ENCODE peak calls at places on chromosomes 13 and 19, in eight cellular contexts. U is stomach, R is heart left ventricle, D is ovary, E is IMR-90, B is HCT116, C is vagina, G is body of pancreas. H is an unnamed sample.

GRCh38 chr13:67023088-67023893 is 206.8 kb downstream of the PCDH9 start:
- DNase-seq in U (no peak), R (no peak), D (no peak), E (peak; percentile 82), B (no peak), C (no peak), G (peak; percentile 6), H (no peak)

GRCh38 chr19:32018014-32018413 is 327.4 kb upstream of the ZNF507 start:
- DNase-seq in U (no peak), R (no peak), D (peak; percentile 52), E (no peak), B (no peak), C (no peak), G (no peak), H (no peak)

GRCh38 chr13:26980099-26981031 is 191.2 kb downstream of the USP12 start:
- DNase-seq in U (no peak), R (no peak), D (no peak), E (no peak), B (no peak), C (no peak), G (no peak), H (no peak)

GRCh38 chr19:31110331-31110730 is 238.9 kb downstream of the TSHZ3 start:
- DNase-seq in U (no peak), R (no peak), D (no peak), E (peak; percentile 45), B (no peak), C (no peak), G (no peak), H (no peak)

GRCh38 chr13:99496322-99497142 is 4.7 kb upstream of the TM9SF2 start:
- DNase-seq in U (peak; percentile 81), R (peak; percentile 77), D (peak; percentile 49), E (peak; percentile 15), B (peak; percentile 36), C (peak; percentile 90), G (peak; percentile 63), H (peak; percentile 94)

GRCh38 chr13:97945792-97946419 is 7.6 kb upstream of the IPO5 start:
- DNase-seq in U (no peak), R (no peak), D (no peak), E (peak; percentile 20), B (no peak), C (no peak), G (no peak), H (no peak)

GRCh38 chr19:52646571-52647222 is 8.5 kb upstream of the ZNF83 start:
- DNase-seq in U (no peak), R (no peak), D (no peak), E (peak; percentile 29), B (no peak), C (no peak), G (no peak), H (no peak)

GRCh38 chr19:35100588-35101533 is 14.8 kb upstream of the FXYD3 start:
- DNase-seq in U (no peak), R (no peak), D (no peak), E (no peak), B (no peak), C (no peak), G (no peak), H (no peak)

GRCh38 chr19:43763473-43763939 is 8.7 kb upstream of the SMG9 start:
- DNase-seq in U (no peak), R (no peak), D (no peak), E (peak; percentile 45), B (no peak), C (no peak), G (peak; percentile 32), H (no peak)

GRCh38 chr13:112693831-112694497 is 4.1 kb downstream of the ATP11A start:
- DNase-seq in U (peak; percentile 25), R (peak; percentile 52), D (no peak), E (peak; percentile 90), B (no peak), C (no peak), G (peak; percentile 54), H (peak; percentile 53)

GRCh38 chr19:40465025-40465780 is at the start of gene BLVRB:
- DNase-seq in U (no peak), R (no peak), D (no peak), E (peak; percentile 52), B (no peak), C (peak; percentile 94), G (peak; percentile 73), H (no peak)

GRCh38 chr19:7376151-7376852 is 27.6 kb downstream of the ARHGEF18 start:
- DNase-seq in U (no peak), R (no peak), D (no peak), E (no peak), B (no peak), C (no peak), G (no peak), H (no peak)

GRCh38 chr13:22127277-22128143 is 456.6 kb downstream of the FGF9 start:
- DNase-seq in U (no peak), R (no peak), D (no peak), E (peak; percentile 24), B (no peak), C (no peak), G (no peak), H (no peak)

GRCh38 chr13:52455677-52456041 is 381 bp downstream of the CKAP2 start:
- DNase-seq in U (peak; percentile 65), R (peak; percentile 72), D (peak; percentile 74), E (peak; percentile 43), B (peak; percentile 49), C (peak; percentile 88), G (peak; percentile 65), H (peak; percentile 91)

GRCh38 chr13:96792736-96793444 is 201.4 kb downstream of the OXGR1 start:
- DNase-seq in U (no peak), R (no peak), D (no peak), E (no peak), B (no peak), C (no peak), G (peak; percentile 71), H (no peak)

GRCh38 chr13:20717581-20718542 is 14.4 kb downstream of the IL17D start:
- DNase-seq in U (no peak), R (no peak), D (no peak), E (no peak), B (no peak), C (no peak), G (no peak), H (no peak)

GRCh38 chr13:20718958-20719566 is 15.6 kb downstream of the IL17D start:
- DNase-seq in U (no peak), R (no peak), D (no peak), E (no peak), B (no peak), C (no peak), G (no peak), H (no peak)

GRCh38 chr13:20714563-20715339 is 11.3 kb downstream of the IL17D start:
- DNase-seq in U (no peak), R (peak; percentile 60), D (peak; percentile 62), E (peak; percentile 49), B (no peak), C (no peak), G (peak; percentile 39), H (peak; percentile 71)

GRCh38 chr13:20715340-20715732 is 11.8 kb downstream of the IL17D start:
- DNase-seq in U (no peak), R (no peak), D (no peak), E (no peak), B (no peak), C (no peak), G (no peak), H (no peak)

GRCh38 chr13:20716951-20717350 is 13.5 kb downstream of the IL17D start:
- DNase-seq in U (no peak), R (no peak), D (no peak), E (no peak), B (no peak), C (no peak), G (no peak), H (no peak)
- H3K27ac ChIP-seq in U (no peak overlapping the region), R (no peak overlapping the region), D (no peak overlapping the region), E (no peak overlapping the region), B (no peak overlapping the region), C (no peak overlapping the region), G (no peak overlapping the region), H (no peak overlapping the region)

DNA sequence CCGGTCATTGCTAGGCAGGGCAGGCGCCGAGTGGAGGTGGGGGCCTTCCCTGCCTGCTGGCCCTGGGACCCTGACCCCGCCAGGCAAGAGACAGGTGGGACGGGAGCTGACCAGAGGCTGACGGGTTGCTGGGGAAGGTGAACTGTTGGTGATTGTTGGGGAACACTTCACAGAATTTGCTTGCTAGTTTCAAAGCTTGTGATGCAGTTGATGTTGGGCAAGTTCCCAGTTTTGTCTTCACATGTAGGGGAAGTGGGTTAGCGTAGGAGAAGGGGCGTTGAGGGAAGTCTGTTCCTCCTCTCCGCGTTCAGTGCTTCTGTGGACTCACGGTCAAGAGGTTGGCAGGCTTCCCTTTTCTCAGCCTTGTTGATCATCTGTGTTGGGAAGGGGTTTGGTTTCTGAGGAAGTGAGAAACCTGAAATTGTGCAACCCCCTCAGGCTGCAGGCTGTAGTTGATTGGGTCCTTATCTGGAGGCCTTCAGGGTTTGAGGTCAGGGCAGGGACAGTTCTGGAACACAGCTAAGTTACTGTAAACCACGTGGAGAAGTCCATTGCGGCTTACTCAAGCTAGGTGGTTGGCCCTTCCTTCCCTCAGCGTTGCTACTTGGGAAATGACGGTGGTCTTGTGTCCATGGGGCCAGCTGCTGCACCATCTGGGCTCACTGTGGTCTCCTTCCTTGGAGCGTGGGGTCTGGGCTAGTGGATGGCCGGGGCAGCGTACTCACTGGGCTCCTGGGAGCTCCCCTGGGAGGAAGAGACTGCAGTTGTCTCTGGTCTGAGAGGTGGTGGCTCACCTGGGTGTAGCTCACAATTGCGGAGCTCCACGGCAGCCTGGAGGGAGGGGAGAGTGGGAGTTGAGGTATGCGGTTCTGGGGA is 7.5 kb downstream of the RPS9 start:
- DNase-seq in U (peak; percentile 71), R (peak; percentile 73), D (peak; percentile 82), E (peak; percentile 78), B (no peak), C (no peak), G (peak; percentile 94), H (peak; percentile 78)
- TF ChIP-seq POLR2A in U (no peak), R (no peak), D (peak; percentile 29), E (peak; percentile 17), B (peak; percentile 17), C (no peak), G (peak; percentile 61), H (no peak)

GRCh38 chr13:47672245-47672975 is 328.7 kb downstream of the SUCLA2 start:
- DNase-seq in U (no peak), R (no peak), D (no peak), E (no peak), B (no peak), C (no peak), G (no peak), H (no peak)
- H3K27ac ChIP-seq in U (peak overlapping the region; percentile 34), R (peak overlapping the region; percentile 59), D (no peak overlapping the region), E (peak overlapping the region; percentile 83), B (no peak overlapping the region), C (peak overlapping the region; percentile 54), G (no peak overlapping the region), H (no peak overlapping the region)

GRCh38 chr19:11763611-11764010 is 3.2 kb upstream of the ZNF441 start:
- DNase-seq in U (no peak), R (no peak), D (no peak), E (no peak), B (no peak), C (no peak), G (no peak), H (no peak)

GRCh38 chr19:11769995-11770394 is 3.2 kb downstream of the ZNF441 start:
- DNase-seq in U (no peak), R (no peak), D (no peak), E (no peak), B (no peak), C (no peak), G (no peak), H (no peak)

GRCh38 chr19:11766597-11767591 is at the start of gene ZNF441:
- DNase-seq in U (peak; percentile 98), R (peak; percentile 97), D (peak; percentile 96), E (peak; percentile 89), B (peak; percentile 79), C (peak; percentile 94), G (peak; percentile 98), H (peak; percentile 99)

GRCh38 chr19:11763117-11763516 is 3.7 kb upstream of the ZNF441 start:
- DNase-seq in U (no peak), R (no peak), D (no peak), E (no peak), B (no peak), C (no peak), G (no peak), H (no peak)

GRCh38 chr19:11767633-11768133 is 883 bp downstream of the ZNF441 start:
- DNase-seq in U (peak; percentile 49), R (peak; percentile 25), D (peak; percentile 25), E (peak; percentile 37), B (no peak), C (no peak), G (peak; percentile 74), H (peak; percentile 32)
- TF ChIP-seq POLR2A in U (no peak), R (no peak), D (no peak), E (no peak), B (no peak), C (no peak), G (no peak), H (no peak)

H was measured in testis.